ENCODE peak calls at places on chromosomes 2 and 18, in five cellular contexts. One of them, this sample, is unnamed.
A peak's percentile ranks its signal among the peaks of the same experiment; 100 is the strongest.

GRCh38 chr2:1613731-1614354 is 130.5 kb downstream of the PXDN start:
- DNase-seq in A549: no peak
- DNase-seq in K562: no peak
- DNase-seq in HepG2: no peak
- DNase-seq in GM12878: no peak
- DNase-seq in this sample: no peak

GRCh38 chr2:139686205-139686604 is 906.0 kb upstream of the NXPH2 start:
- DNase-seq in A549: no peak
- DNase-seq in K562: no peak
- DNase-seq in GM12878: no peak
- DNase-seq in HepG2: no peak
- DNase-seq in this sample: no peak

GRCh38 chr2:99977947-99978346 is 164.4 kb downstream of the AFF3 start:
- DNase-seq in GM12878: no peak
- DNase-seq in A549: no peak
- DNase-seq in K562: no peak
- DNase-seq in HepG2: no peak
- DNase-seq in this sample: no peak

GRCh38 chr2:67503066-67503795 is 106.1 kb downstream of the ETAA1 start:
- DNase-seq in K562: no peak
- DNase-seq in HepG2: no peak
- DNase-seq in A549: no peak
- DNase-seq in GM12878: no peak
- DNase-seq in this sample: no peak

GRCh38 chr2:45264227-45265225 is 255.3 kb upstream of the SIX2 start:
- DNase-seq in K562: no peak
- DNase-seq in HepG2: no peak
- DNase-seq in GM12878: no peak
- DNase-seq in A549: no peak
- DNase-seq in this sample: no peak

GRCh38 chr2:239502430-239503221 is 101.8 kb upstream of the HDAC4 start:
- DNase-seq in A549: no peak
- DNase-seq in HepG2: no peak
- DNase-seq in GM12878: no peak
- DNase-seq in K562: no peak
- DNase-seq in this sample: no peak

GRCh38 chr18:26002375-26002774 is 88.0 kb downstream of the SS18 start:
- DNase-seq in GM12878: no peak
- DNase-seq in K562: no peak
- DNase-seq in A549: no peak
- DNase-seq in HepG2: no peak
- DNase-seq in this sample: no peak

GRCh38 chr2:240319855-240320560 is 115.5 kb upstream of the GPC1 start:
- DNase-seq in A549: no peak
- DNase-seq in K562: peak; percentile 22
- DNase-seq in GM12878: no peak
- DNase-seq in HepG2: no peak
- DNase-seq in this sample: no peak

GRCh38 chr18:33871363-33872025 is 293.5 kb downstream of the ASXL3 start:
- DNase-seq in HepG2: no peak
- DNase-seq in K562: no peak
- DNase-seq in A549: no peak
- DNase-seq in GM12878: no peak
- DNase-seq in this sample: no peak

GRCh38 chr2:45570671-45571334 is 40.3 kb downstream of the SRBD1 start:
- DNase-seq in A549: no peak
- DNase-seq in K562: no peak
- DNase-seq in HepG2: peak; percentile 31
- DNase-seq in GM12878: no peak
- DNase-seq in this sample: no peak

GRCh38 chr2:69785358-69785757 is 43.4 kb downstream of the ANXA4 start:
- DNase-seq in HepG2: no peak
- DNase-seq in K562: no peak
- DNase-seq in GM12878: no peak
- DNase-seq in A549: no peak
- DNase-seq in this sample: no peak

GRCh38 chr2:68441179-68441993 is 25.7 kb downstream of the FBXO48 start:
- DNase-seq in GM12878: peak; percentile 97
- DNase-seq in K562: peak; percentile 73
- DNase-seq in A549: peak; percentile 48
- DNase-seq in HepG2: peak; percentile 89
- DNase-seq in this sample: peak; percentile 79

GRCh38 chr2:38266382-38267051 is 110.6 kb downstream of the ATL2 start:
- DNase-seq in A549: no peak
- DNase-seq in HepG2: no peak
- DNase-seq in K562: no peak
- DNase-seq in GM12878: no peak
- DNase-seq in this sample: no peak

GRCh38 chr2:38269421-38269820 is 107.7 kb downstream of the ATL2 start:
- DNase-seq in A549: no peak
- DNase-seq in GM12878: no peak
- DNase-seq in K562: no peak
- DNase-seq in HepG2: no peak
- DNase-seq in this sample: no peak

GRCh38 chr2:38267270-38267925 is 109.7 kb downstream of the ATL2 start:
- DNase-seq in K562: no peak
- DNase-seq in GM12878: no peak
- DNase-seq in HepG2: no peak
- DNase-seq in A549: no peak
- DNase-seq in this sample: no peak

GRCh38 chr2:38268001-38268400 is 109.1 kb downstream of the ATL2 start:
- DNase-seq in K562: no peak
- DNase-seq in GM12878: no peak
- DNase-seq in HepG2: no peak
- DNase-seq in A549: no peak
- DNase-seq in this sample: no peak

GRCh38 chr2:38268691-38269309 is 108.3 kb downstream of the ATL2 start:
- DNase-seq in GM12878: no peak
- DNase-seq in A549: no peak
- DNase-seq in K562: no peak
- DNase-seq in HepG2: no peak
- DNase-seq in this sample: no peak
- TF ChIP-seq ESRRA in GM12878: no peak
- TF ChIP-seq ESRRA in A549: no peak
- TF ChIP-seq ESRRA in K562: no peak
- TF ChIP-seq ESRRA in HepG2: no peak
- TF ChIP-seq ESRRA in this sample: no peak

GRCh38 chr18:79933765-79934164 is 17.7 kb downstream of the SLC66A2 start:
- DNase-seq in HepG2: peak; percentile 81
- DNase-seq in K562: no peak
- DNase-seq in GM12878: no peak
- DNase-seq in A549: no peak
- DNase-seq in this sample: peak; percentile 69
- TF ChIP-seq ESRRA in HepG2: no peak
- TF ChIP-seq ESRRA in K562: no peak
- TF ChIP-seq ESRRA in GM12878: no peak
- TF ChIP-seq ESRRA in A549: no peak
- TF ChIP-seq ESRRA in this sample: no peak

DNA sequence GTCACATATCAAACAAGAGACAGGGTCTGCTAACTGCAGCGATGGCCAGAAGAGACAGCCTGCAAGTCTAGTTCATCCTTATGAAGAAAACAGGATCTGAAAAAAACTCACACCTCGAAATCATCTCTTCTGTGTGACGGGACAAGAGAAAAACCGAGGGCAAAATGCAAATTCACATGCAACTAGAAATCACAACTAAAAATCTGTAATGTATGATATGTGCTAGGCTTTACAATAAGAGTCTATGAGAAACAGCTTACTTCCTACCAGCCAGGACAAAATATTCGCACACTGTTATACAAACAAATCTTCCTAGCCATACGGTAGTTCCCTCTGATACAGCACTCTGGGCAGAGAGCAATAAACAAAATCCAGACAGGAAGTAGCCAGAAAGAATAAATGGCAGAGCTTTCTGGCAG is 48.8 kb downstream of the ANKRD44 start:
- DNase-seq in GM12878: peak; percentile 91
- DNase-seq in K562: no peak
- DNase-seq in A549: no peak
- DNase-seq in HepG2: no peak
- DNase-seq in this sample: no peak
- TF ChIP-seq ESRRA in GM12878: no peak
- TF ChIP-seq ESRRA in K562: no peak
- TF ChIP-seq ESRRA in A549: no peak
- TF ChIP-seq ESRRA in HepG2: no peak
- TF ChIP-seq ESRRA in this sample: no peak

DNA sequence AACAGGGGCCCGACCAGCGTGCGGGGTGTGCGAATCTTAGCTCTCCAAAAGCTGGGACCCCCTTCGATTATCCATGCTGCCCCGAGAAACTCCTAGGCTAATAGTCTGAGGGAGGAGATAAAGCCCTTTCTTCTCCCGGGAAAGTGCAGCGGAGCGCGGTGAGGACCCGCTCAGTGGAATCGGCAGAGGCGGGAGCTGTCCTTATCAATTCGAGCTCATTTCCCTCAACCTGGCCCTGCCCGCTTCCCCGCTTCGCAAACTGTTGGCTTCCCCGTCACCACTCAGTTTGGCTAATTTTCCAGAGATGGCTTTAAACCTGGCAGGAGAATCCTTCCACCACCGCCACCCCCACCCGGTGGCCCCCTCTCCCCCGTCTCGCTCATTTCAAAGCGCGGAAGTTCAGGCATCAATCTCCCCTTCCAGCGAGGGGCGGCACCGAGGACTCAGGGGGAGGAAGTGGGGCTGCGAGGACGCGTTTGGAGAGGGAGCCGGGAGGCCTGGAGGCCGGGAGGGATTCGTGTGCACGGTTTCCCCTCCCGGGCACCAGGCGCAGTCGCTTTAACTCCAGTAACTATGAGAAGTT is 1.6 kb downstream of the KLHL14 start:
- DNase-seq in A549: no peak
- DNase-seq in HepG2: peak; percentile 25
- DNase-seq in K562: no peak
- DNase-seq in GM12878: no peak
- DNase-seq in this sample: peak; percentile 52
- TF ChIP-seq ESRRA in A549: no peak
- TF ChIP-seq ESRRA in HepG2: no peak
- TF ChIP-seq ESRRA in K562: no peak
- TF ChIP-seq ESRRA in GM12878: no peak
- TF ChIP-seq ESRRA in this sample: no peak

DNA sequence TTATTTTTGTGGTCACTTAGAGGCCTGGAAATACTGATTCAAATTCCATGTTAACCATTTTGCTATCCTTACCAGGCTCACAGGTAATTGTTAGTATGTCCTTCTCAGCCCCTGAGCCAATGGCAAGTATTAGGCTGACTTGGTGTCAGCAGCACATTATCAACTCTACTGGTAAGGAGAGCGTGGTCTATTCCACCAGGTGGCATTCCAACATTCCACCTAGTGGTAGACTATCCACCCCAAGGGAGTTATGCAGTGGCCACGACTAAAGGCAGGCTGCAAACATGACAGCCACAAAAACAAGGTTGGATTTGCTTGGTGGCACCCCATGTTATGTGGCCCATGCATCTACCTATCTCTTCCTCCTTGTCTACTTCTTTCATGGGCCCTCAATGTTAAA is 31.8 kb upstream of the GCC2 start:
- DNase-seq in HepG2: peak; percentile 80
- DNase-seq in A549: no peak
- DNase-seq in K562: peak; percentile 35
- DNase-seq in GM12878: no peak
- DNase-seq in this sample: peak; percentile 13
- TF ChIP-seq ESRRA in HepG2: no peak
- TF ChIP-seq ESRRA in A549: no peak
- TF ChIP-seq ESRRA in K562: no peak
- TF ChIP-seq ESRRA in GM12878: no peak
- TF ChIP-seq ESRRA in this sample: no peak

DNA sequence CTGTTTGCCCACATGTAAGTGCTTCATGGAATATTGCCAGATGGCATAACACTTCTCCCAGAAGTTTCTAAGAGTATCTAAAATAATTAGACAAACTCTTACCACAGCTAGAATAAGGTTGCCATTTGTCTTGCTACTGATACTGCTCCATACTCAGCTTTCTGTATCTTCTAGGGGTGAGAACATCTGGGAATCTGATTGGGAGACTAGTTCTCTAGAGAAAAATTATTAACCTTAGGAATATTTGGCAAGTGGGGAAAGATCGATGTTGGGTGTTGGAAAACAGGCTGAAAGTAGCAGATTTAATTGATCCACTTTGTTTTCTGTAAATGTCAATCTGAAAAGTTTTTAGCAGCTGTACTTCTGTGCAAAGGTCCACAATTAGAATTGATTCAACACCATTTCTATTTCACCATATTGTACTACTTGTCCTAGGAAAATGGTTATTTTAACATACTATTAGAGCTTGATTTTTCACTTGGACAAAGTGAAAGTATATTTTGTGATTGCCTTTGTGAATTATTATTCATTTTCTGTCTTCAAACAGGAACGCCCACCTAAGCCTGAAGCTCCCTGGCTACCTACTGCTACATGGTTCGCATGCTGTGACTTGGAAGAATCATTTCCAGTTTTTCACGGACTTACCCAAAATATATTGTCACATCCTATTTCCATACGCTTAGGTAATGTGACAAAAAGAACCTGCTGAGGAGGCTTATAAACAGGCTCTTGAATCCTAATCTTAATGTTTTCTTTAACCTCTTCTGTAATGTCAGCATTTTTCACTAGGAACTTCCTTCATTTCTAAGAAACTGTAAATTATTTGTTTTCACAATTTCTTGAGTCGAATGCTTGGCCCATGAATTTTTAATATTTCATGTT is 147.7 kb downstream of the TRABD2A start:
- DNase-seq in A549: no peak
- DNase-seq in K562: no peak
- DNase-seq in GM12878: no peak
- DNase-seq in HepG2: no peak
- DNase-seq in this sample: no peak
- TF ChIP-seq ESRRA in A549: no peak
- TF ChIP-seq ESRRA in K562: no peak
- TF ChIP-seq ESRRA in GM12878: no peak
- TF ChIP-seq ESRRA in HepG2: no peak
- TF ChIP-seq ESRRA in this sample: no peak

GRCh38 chr2:40357667-40358066 is 94.2 kb downstream of the SLC8A1 start:
- DNase-seq in A549: no peak
- DNase-seq in GM12878: no peak
- DNase-seq in K562: no peak
- DNase-seq in HepG2: no peak
- DNase-seq in this sample: no peak
- TF ChIP-seq ESRRA in A549: no peak
- TF ChIP-seq ESRRA in GM12878: no peak
- TF ChIP-seq ESRRA in K562: no peak
- TF ChIP-seq ESRRA in HepG2: no peak
- TF ChIP-seq ESRRA in this sample: no peak

GRCh38 chr2:61470122-61470951 is 550 bp downstream of the USP34 start:
- DNase-seq in A549: peak; percentile 82
- DNase-seq in K562: peak; percentile 91
- DNase-seq in GM12878: no peak
- DNase-seq in HepG2: peak; percentile 75
- DNase-seq in this sample: peak; percentile 90
- TF ChIP-seq ESRRA in A549: no peak
- TF ChIP-seq ESRRA in K562: no peak
- TF ChIP-seq ESRRA in GM12878: no peak
- TF ChIP-seq ESRRA in HepG2: no peak
- TF ChIP-seq ESRRA in this sample: no peak